ENCODE peak calls at places on chromosomes 12 and 14, in four cellular contexts. One of them, this sample, is unnamed.

GRCh38 chr12:25829192-25829591 is 129.3 kb upstream of the RASSF8 start:
- DNase-seq in CD4-positive, alpha-beta T cell: no peak
- DNase-seq in tibial artery: peak; percentile 70
- DNase-seq in right lobe of liver: no peak
- DNase-seq in this sample: peak; percentile 84

GRCh38 chr12:19316420-19316819 is 122.9 kb upstream of the AEBP2 start:
- DNase-seq in CD4-positive, alpha-beta T cell: no peak
- DNase-seq in right lobe of liver: no peak
- DNase-seq in tibial artery: no peak
- DNase-seq in this sample: no peak

GRCh38 chr12:126493366-126494108 is 1428.3 kb downstream of the AACS start:
- DNase-seq in right lobe of liver: no peak
- DNase-seq in CD4-positive, alpha-beta T cell: no peak
- DNase-seq in tibial artery: no peak
- DNase-seq in this sample: no peak

GRCh38 chr12:52425466-52425865 is 8.7 kb downstream of the KRT75 start:
- DNase-seq in tibial artery: no peak
- DNase-seq in right lobe of liver: no peak
- DNase-seq in CD4-positive, alpha-beta T cell: no peak
- DNase-seq in this sample: no peak

GRCh38 chr12:98644433-98644711 is 216 bp downstream of the IKBIP start:
- DNase-seq in CD4-positive, alpha-beta T cell: no peak
- DNase-seq in right lobe of liver: no peak
- DNase-seq in tibial artery: no peak
- DNase-seq in this sample: no peak

GRCh38 chr12:98725481-98726247 is 80.6 kb downstream of the APAF1 start:
- DNase-seq in right lobe of liver: no peak
- DNase-seq in CD4-positive, alpha-beta T cell: peak; percentile 24
- DNase-seq in tibial artery: no peak
- DNase-seq in this sample: no peak

GRCh38 chr12:109445224-109445623 is 31.9 kb downstream of the KCTD10 start:
- DNase-seq in CD4-positive, alpha-beta T cell: no peak
- DNase-seq in tibial artery: no peak
- DNase-seq in right lobe of liver: no peak
- DNase-seq in this sample: no peak

GRCh38 chr12:22543246-22544037 is 900 bp downstream of the C2CD5 start:
- DNase-seq in right lobe of liver: peak; percentile 73
- DNase-seq in tibial artery: no peak
- DNase-seq in CD4-positive, alpha-beta T cell: peak; percentile 15
- DNase-seq in this sample: peak; percentile 74

GRCh38 chr12:115618105-115618504 is 659.4 kb downstream of the MED13L start:
- DNase-seq in right lobe of liver: no peak
- DNase-seq in tibial artery: no peak
- DNase-seq in CD4-positive, alpha-beta T cell: no peak
- DNase-seq in this sample: no peak

GRCh38 chr12:42299392-42300308 is 26.2 kb downstream of the ZCRB1 start:
- DNase-seq in tibial artery: no peak
- DNase-seq in CD4-positive, alpha-beta T cell: no peak
- DNase-seq in right lobe of liver: no peak
- DNase-seq in this sample: no peak

GRCh38 chr14:101474563-101475467 is 86.5 kb upstream of the DIO3 start:
- DNase-seq in right lobe of liver: no peak
- DNase-seq in CD4-positive, alpha-beta T cell: no peak
- DNase-seq in tibial artery: peak; percentile 54
- DNase-seq in this sample: peak; percentile 53

GRCh38 chr12:7433276-7433822 is 10.6 kb downstream of the CD163L1 start:
- DNase-seq in tibial artery: no peak
- DNase-seq in right lobe of liver: no peak
- DNase-seq in CD4-positive, alpha-beta T cell: no peak
- DNase-seq in this sample: no peak

GRCh38 chr12:45017916-45018315 is 33.0 kb downstream of the DBX2 start:
- DNase-seq in right lobe of liver: no peak
- DNase-seq in tibial artery: no peak
- DNase-seq in CD4-positive, alpha-beta T cell: no peak
- DNase-seq in this sample: no peak

GRCh38 chr12:127459166-127459565 is 807.8 kb upstream of the TMEM132C start:
- DNase-seq in tibial artery: no peak
- DNase-seq in right lobe of liver: no peak
- DNase-seq in CD4-positive, alpha-beta T cell: no peak
- DNase-seq in this sample: no peak

GRCh38 chr12:113667667-113668356 is 196.1 kb upstream of the LHX5 start:
- DNase-seq in CD4-positive, alpha-beta T cell: no peak
- DNase-seq in tibial artery: no peak
- DNase-seq in right lobe of liver: no peak
- DNase-seq in this sample: no peak

GRCh38 chr12:68977335-68977734 is 44.4 kb upstream of the CPM start:
- DNase-seq in right lobe of liver: no peak
- DNase-seq in CD4-positive, alpha-beta T cell: no peak
- DNase-seq in tibial artery: no peak
- DNase-seq in this sample: no peak

GRCh38 chr12:80756875-80757274 is 40.2 kb downstream of the MYF5 start:
- DNase-seq in CD4-positive, alpha-beta T cell: no peak
- DNase-seq in tibial artery: no peak
- DNase-seq in right lobe of liver: no peak
- DNase-seq in this sample: no peak

GRCh38 chr12:84738481-84738972 is 174.1 kb downstream of the SLC6A15 start:
- DNase-seq in CD4-positive, alpha-beta T cell: no peak
- DNase-seq in tibial artery: no peak
- DNase-seq in right lobe of liver: no peak
- DNase-seq in this sample: no peak
- H3K27ac ChIP-seq in CD4-positive, alpha-beta T cell: no peak overlapping the region
- H3K27ac ChIP-seq in tibial artery: no peak overlapping the region
- H3K27ac ChIP-seq in right lobe of liver: no peak overlapping the region
- H3K27ac ChIP-seq in this sample: no peak overlapping the region

GRCh38 chr14:87990687-87991086 is 2.3 kb downstream of the GALC start:
- DNase-seq in right lobe of liver: no peak
- DNase-seq in tibial artery: no peak
- DNase-seq in CD4-positive, alpha-beta T cell: no peak
- DNase-seq in this sample: no peak

GRCh38 chr14:87993485-87993809 is 465 bp upstream of the GALC start:
- DNase-seq in tibial artery: no peak
- DNase-seq in right lobe of liver: no peak
- DNase-seq in CD4-positive, alpha-beta T cell: no peak
- DNase-seq in this sample: no peak

GRCh38 chr14:87992720-87993484 is at the start of gene GALC:
- DNase-seq in CD4-positive, alpha-beta T cell: peak; percentile 95
- DNase-seq in right lobe of liver: peak; percentile 96
- DNase-seq in tibial artery: peak; percentile 97
- DNase-seq in this sample: peak; percentile 97

GRCh38 chr14:87989613-87990299 is 3.2 kb downstream of the GALC start:
- DNase-seq in right lobe of liver: no peak
- DNase-seq in CD4-positive, alpha-beta T cell: no peak
- DNase-seq in tibial artery: no peak
- DNase-seq in this sample: no peak

DNA sequence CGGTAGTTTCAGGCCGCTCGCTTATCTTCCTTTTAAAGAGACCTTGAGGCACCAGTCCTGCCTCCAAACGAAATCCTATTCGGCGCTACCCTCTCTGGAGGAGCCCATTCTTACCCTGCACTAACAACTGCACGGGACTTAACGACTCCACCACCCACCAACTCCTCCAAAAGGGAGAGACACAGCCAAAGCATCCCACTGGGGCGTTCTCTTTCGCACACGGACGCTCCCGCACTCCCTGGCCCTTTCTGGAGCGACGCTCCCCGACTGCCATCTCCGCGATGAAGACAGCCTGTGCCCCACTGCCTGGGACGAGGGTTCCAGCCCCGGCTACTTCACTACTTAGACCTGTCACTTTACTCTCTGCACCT is 648 bp downstream of the GALC start:
- DNase-seq in tibial artery: peak; percentile 67
- DNase-seq in CD4-positive, alpha-beta T cell: peak; percentile 7
- DNase-seq in right lobe of liver: no peak
- DNase-seq in this sample: no peak
- H3K27ac ChIP-seq in tibial artery: peak overlapping the region; percentile 95
- H3K27ac ChIP-seq in CD4-positive, alpha-beta T cell: peak overlapping the region; percentile 88
- H3K27ac ChIP-seq in right lobe of liver: peak overlapping the region; percentile 70
- H3K27ac ChIP-seq in this sample: peak overlapping the region; percentile 91

GRCh38 chr12:6343518-6343917 is 1.6 kb upstream of the TNFRSF1A start:
- DNase-seq in tibial artery: no peak
- DNase-seq in right lobe of liver: peak; percentile 37
- DNase-seq in CD4-positive, alpha-beta T cell: no peak
- DNase-seq in this sample: no peak

GRCh38 chr12:6345319-6346071 is 3.6 kb upstream of the TNFRSF1A start:
- DNase-seq in CD4-positive, alpha-beta T cell: no peak
- DNase-seq in right lobe of liver: peak; percentile 63
- DNase-seq in tibial artery: peak; percentile 94
- DNase-seq in this sample: no peak

GRCh38 chr12:6347367-6348338 is 5.8 kb upstream of the TNFRSF1A start:
- DNase-seq in CD4-positive, alpha-beta T cell: no peak
- DNase-seq in right lobe of liver: peak; percentile 46
- DNase-seq in tibial artery: peak; percentile 92
- DNase-seq in this sample: peak; percentile 84

GRCh38 chr12:6346235-6346832 is 4.5 kb upstream of the TNFRSF1A start:
- DNase-seq in CD4-positive, alpha-beta T cell: no peak
- DNase-seq in tibial artery: no peak
- DNase-seq in right lobe of liver: no peak
- DNase-seq in this sample: no peak

DNA sequence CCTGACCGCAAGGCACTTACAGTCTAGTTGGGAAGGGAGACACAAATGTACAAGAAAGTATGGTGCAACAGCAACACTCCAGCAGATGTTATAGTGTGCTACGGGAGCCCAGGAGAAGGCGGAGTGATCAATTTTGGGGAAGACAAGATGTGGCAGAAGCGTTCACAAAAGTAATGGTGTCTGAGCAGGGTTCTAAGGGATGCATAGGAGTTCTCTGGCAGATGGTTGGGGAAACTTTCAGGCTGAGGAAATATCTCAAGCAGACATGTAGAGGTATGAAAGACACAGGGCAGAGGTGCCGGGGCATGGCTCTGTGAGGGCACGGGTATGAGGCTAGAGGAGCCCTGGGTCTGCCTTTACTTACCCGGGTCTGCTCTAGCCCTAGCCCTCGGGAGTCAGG is 5.1 kb upstream of the TNFRSF1A start:
- DNase-seq in right lobe of liver: no peak
- DNase-seq in CD4-positive, alpha-beta T cell: no peak
- DNase-seq in tibial artery: no peak
- DNase-seq in this sample: no peak
- H3K27ac ChIP-seq in right lobe of liver: peak overlapping the region; percentile 60
- H3K27ac ChIP-seq in CD4-positive, alpha-beta T cell: no peak overlapping the region
- H3K27ac ChIP-seq in tibial artery: peak overlapping the region; percentile 99
- H3K27ac ChIP-seq in this sample: peak overlapping the region; percentile 98

GRCh38 chr14:69464379-69464778 is 20.1 kb upstream of the PLEKHD1 start:
- DNase-seq in tibial artery: no peak
- DNase-seq in right lobe of liver: no peak
- DNase-seq in CD4-positive, alpha-beta T cell: no peak
- DNase-seq in this sample: no peak
- H3K27ac ChIP-seq in tibial artery: no peak overlapping the region
- H3K27ac ChIP-seq in right lobe of liver: no peak overlapping the region
- H3K27ac ChIP-seq in CD4-positive, alpha-beta T cell: no peak overlapping the region
- H3K27ac ChIP-seq in this sample: no peak overlapping the region

This sample was measured in sigmoid colon.